ENCODE peak calls at places on chromosomes 2 and 18, in eight cellular contexts. E is stimulated activated CD4-positive, alpha-beta T cell treated with anti-CD3 and anti-CD28 coated beads, Interleukin-1b, Interleukin-23, amount 100 ng/mL, for 4 hours; L is HS-5; C is right lobe of liver; B is foreskin fibroblast; M is amniotic stem cell; N is HT-29; S is occipital lobe. R is an unnamed sample.
A peak's percentile ranks its signal among the peaks of the same experiment; 100 is the strongest.

GRCh38 chr2:144402282-144402681 is 117.6 kb downstream of the ZEB2 start:
- DNase-seq in B (no peak), S (peak; percentile 40), N (no peak), C (no peak), M (no peak), L (no peak), E (no peak), R (no peak)

GRCh38 chr2:120938132-120938771 is 202.6 kb downstream of the GLI2 start:
- DNase-seq in N (no peak), E (no peak), C (no peak), M (no peak), L (no peak), B (no peak), S (no peak), R (no peak)

GRCh38 chr2:27050996-27051901 is at the start of gene AGBL5:
- DNase-seq in C (peak; percentile 96), S (peak; percentile 89), E (peak; percentile 93), N (peak; percentile 97), B (peak; percentile 96), M (peak; percentile 74), L (peak; percentile 97), R (peak; percentile 96)

GRCh38 chr2:109204412-109204811 is 75.4 kb downstream of the SH3RF3 start:
- DNase-seq in L (no peak), B (no peak), E (no peak), C (no peak), N (peak; percentile 50), M (no peak), S (no peak), R (no peak)

GRCh38 chr2:173021939-173022371 is 53.7 kb upstream of the MAP3K20 start:
- DNase-seq in M (peak; percentile 30), L (peak; percentile 40), N (peak; percentile 73), E (no peak), B (peak; percentile 69), S (no peak), C (no peak), R (peak; percentile 29)

GRCh38 chr18:79581406-79581805 is 98.2 kb upstream of the CTDP1 start:
- DNase-seq in N (no peak), L (no peak), S (no peak), B (no peak), E (no peak), C (peak; percentile 31), M (no peak), R (no peak)

GRCh38 chr2:174888136-174888535 is 117.0 kb downstream of the CHN1 start:
- DNase-seq in B (peak; percentile 38), N (no peak), M (no peak), L (no peak), E (no peak), C (no peak), S (no peak), R (no peak)

GRCh38 chr2:100107440-100107839 is 35.0 kb downstream of the AFF3 start:
- DNase-seq in B (no peak), E (no peak), L (no peak), C (no peak), N (no peak), M (no peak), S (no peak), R (no peak)

GRCh38 chr2:85771486-85771885 is 17.7 kb downstream of the ATOH8 start:
- DNase-seq in E (no peak), M (no peak), L (no peak), S (no peak), C (no peak), N (no peak), B (peak; percentile 34), R (no peak)

GRCh38 chr2:132439703-132440398 is 23.2 kb downstream of the GPR39 start:
- DNase-seq in B (peak; percentile 64), S (no peak), N (no peak), L (no peak), M (no peak), C (no peak), E (no peak), R (peak; percentile 74)

GRCh38 chr18:79911009-79911870 is 40.2 kb downstream of the SLC66A2 start:
- DNase-seq in C (no peak), E (no peak), N (no peak), M (no peak), L (no peak), S (no peak), B (no peak), R (no peak)

GRCh38 chr18:55405655-55406373 is 182.2 kb downstream of the TCF4 start:
- DNase-seq in C (peak; percentile 64), N (no peak), L (peak; percentile 38), B (peak; percentile 95), E (no peak), M (peak; percentile 79), S (peak; percentile 71), R (peak; percentile 98)

GRCh38 chr2:50469784-50470183 is 562.1 kb downstream of the NRXN1 start:
- DNase-seq in E (no peak), S (no peak), L (no peak), M (no peak), B (no peak), N (no peak), C (no peak), R (no peak)

GRCh38 chr2:126446106-126446695 is 209.8 kb upstream of the GYPC start:
- DNase-seq in M (no peak), N (no peak), S (no peak), L (no peak), C (no peak), B (no peak), E (no peak), R (no peak)

GRCh38 chr18:5414546-5414945 is 119.0 kb upstream of the ZBTB14 start:
- DNase-seq in B (no peak), S (peak; percentile 31), M (no peak), E (no peak), N (no peak), C (no peak), L (no peak), R (no peak)

GRCh38 chr2:44444881-44445280 is 83.1 kb downstream of the CAMKMT start:
- DNase-seq in N (no peak), L (no peak), E (no peak), S (no peak), C (no peak), M (no peak), B (no peak), R (no peak)

GRCh38 chr2:24409700-24410556 is 49.6 kb upstream of the ITSN2 start:
- DNase-seq in N (peak; percentile 78), S (no peak), B (peak; percentile 85), M (peak; percentile 54), C (no peak), E (peak; percentile 18), L (peak; percentile 40), R (peak; percentile 84)

R was measured in cardiac fibroblast.